ENCODE peak calls at places on chromosomes 12 and 14, in five cellular contexts. G is suprapubic skin, Y is AG09309, U is Caco-2, M is cardiac fibroblast. K is an unnamed sample.
A peak's percentile ranks its signal among the peaks of the same experiment; 100 is the strongest.

GRCh38 chr14:67853748-67854147 is 34.2 kb downstream of the RAD51B start:
- DNase-seq in G (no peak), U (no peak), M (no peak), Y (no peak), K (no peak)

GRCh38 chr12:754871-755562 is 2.6 kb downstream of the WNK1 start:
- DNase-seq in G (no peak), Y (no peak), U (peak; percentile 47), M (peak; percentile 63), K (no peak)

GRCh38 chr14:43022094-43022800 is 1415.6 kb downstream of the LRFN5 start:
- DNase-seq in Y (no peak), M (no peak), G (no peak), U (no peak), K (no peak)

GRCh38 chr14:56202256-56202655 is 84.0 kb downstream of the PELI2 start:
- DNase-seq in G (no peak), M (no peak), Y (no peak), U (no peak), K (no peak)

GRCh38 chr14:79044894-79045624 is 874.9 kb downstream of the NRXN3 start:
- DNase-seq in U (no peak), G (no peak), M (peak; percentile 1), Y (peak; percentile 52), K (no peak)

GRCh38 chr14:37669242-37669641 is 73.8 kb downstream of the TTC6 start:
- DNase-seq in G (no peak), U (no peak), Y (no peak), M (no peak), K (no peak)

GRCh38 chr12:79514730-79515525 is 175.8 kb downstream of the PAWR start:
- DNase-seq in G (no peak), M (peak; percentile 18), U (no peak), Y (no peak), K (no peak)

GRCh38 chr14:66471584-66471983 is 14.6 kb upstream of the CCDC196 start:
- DNase-seq in M (no peak), G (no peak), Y (no peak), U (no peak), K (no peak)

GRCh38 chr14:59278111-59278510 is 89.6 kb downstream of the DAAM1 start:
- DNase-seq in U (no peak), Y (no peak), G (no peak), M (peak; percentile 83), K (no peak)

GRCh38 chr12:132561784-132562156 is 48.6 kb downstream of the LRCOL1 start:
- DNase-seq in U (peak; percentile 58), M (no peak), G (no peak), Y (no peak), K (no peak)

GRCh38 chr12:125606312-125606711 is 541.1 kb downstream of the AACS start:
- DNase-seq in U (no peak), G (no peak), Y (no peak), M (no peak), K (no peak)

GRCh38 chr12:61220337-61220736 is 1039.9 kb upstream of the USP15 start:
- DNase-seq in M (no peak), G (no peak), U (no peak), Y (no peak), K (no peak)

GRCh38 chr12:54977857-54978256 is 6.7 kb downstream of the TESPA1 start:
- DNase-seq in M (no peak), U (no peak), G (no peak), Y (no peak), K (no peak)

GRCh38 chr14:68535404-68536024 is 257.4 kb downstream of the ZFP36L1 start:
- DNase-seq in M (peak; percentile 61), G (no peak), U (no peak), Y (peak; percentile 76), K (no peak)

GRCh38 chr14:76805245-76805644 is 7.4 kb downstream of the ANGEL1 start:
- DNase-seq in G (no peak), U (no peak), M (no peak), Y (no peak), K (no peak)

GRCh38 chr12:111277570-111277969 is 91.3 kb downstream of the PHETA1 start:
- DNase-seq in Y (no peak), M (no peak), G (no peak), U (no peak), K (no peak)

GRCh38 chr12:85998074-85998473 is 124.0 kb downstream of the NTS start:
- DNase-seq in M (no peak), G (no peak), Y (no peak), U (no peak), K (no peak)

GRCh38 chr12:15558915-15559528 is 230.2 kb downstream of the EPS8 start:
- DNase-seq in G (no peak), Y (peak; percentile 87), M (peak; percentile 74), U (no peak), K (no peak)

GRCh38 chr12:52023182-52023975 is 16.6 kb downstream of the TAMALIN start:
- DNase-seq in M (peak; percentile 79), U (peak; percentile 95), G (peak; percentile 94), Y (no peak), K (no peak)

DNA sequence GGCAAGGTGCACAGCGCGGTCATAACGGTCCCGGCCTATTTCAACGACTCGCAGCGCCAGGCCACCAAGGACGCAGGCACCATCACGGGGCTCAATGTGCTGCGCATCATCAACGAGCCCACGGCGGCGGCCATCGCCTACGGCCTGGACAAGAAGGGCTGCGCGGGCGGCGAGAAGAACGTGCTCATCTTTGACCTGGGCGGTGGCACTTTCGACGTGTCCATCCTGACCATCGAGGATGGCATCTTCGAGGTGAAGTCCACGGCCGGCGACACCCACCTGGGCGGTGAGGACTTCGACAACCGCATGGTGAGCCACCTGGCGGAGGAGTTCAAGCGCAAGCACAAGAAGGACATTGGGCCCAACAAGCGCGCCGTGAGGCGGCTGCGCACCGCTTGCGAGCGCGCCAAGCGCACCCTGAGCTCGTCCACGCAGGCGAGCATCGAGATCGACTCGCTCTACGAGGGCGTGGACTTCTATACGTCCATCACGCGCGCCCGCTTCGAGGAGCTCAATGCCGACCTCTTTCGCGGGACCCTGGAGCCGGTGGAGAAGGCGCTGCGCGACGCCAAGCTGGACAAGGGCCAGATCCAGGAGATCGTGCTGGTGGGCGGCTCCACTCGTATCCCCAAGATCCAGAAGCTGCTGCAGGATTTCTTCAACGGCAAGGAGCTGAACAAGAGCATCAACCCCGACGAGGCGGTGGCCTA is 875 bp downstream of the HSPA2 start:
- DNase-seq in Y (no peak), U (no peak), M (no peak), G (peak; percentile 82), K (no peak)
- TF ChIP-seq CTCF in Y (peak; percentile 15), U (no peak), M (no peak), G (no peak), K (no peak)

DNA sequence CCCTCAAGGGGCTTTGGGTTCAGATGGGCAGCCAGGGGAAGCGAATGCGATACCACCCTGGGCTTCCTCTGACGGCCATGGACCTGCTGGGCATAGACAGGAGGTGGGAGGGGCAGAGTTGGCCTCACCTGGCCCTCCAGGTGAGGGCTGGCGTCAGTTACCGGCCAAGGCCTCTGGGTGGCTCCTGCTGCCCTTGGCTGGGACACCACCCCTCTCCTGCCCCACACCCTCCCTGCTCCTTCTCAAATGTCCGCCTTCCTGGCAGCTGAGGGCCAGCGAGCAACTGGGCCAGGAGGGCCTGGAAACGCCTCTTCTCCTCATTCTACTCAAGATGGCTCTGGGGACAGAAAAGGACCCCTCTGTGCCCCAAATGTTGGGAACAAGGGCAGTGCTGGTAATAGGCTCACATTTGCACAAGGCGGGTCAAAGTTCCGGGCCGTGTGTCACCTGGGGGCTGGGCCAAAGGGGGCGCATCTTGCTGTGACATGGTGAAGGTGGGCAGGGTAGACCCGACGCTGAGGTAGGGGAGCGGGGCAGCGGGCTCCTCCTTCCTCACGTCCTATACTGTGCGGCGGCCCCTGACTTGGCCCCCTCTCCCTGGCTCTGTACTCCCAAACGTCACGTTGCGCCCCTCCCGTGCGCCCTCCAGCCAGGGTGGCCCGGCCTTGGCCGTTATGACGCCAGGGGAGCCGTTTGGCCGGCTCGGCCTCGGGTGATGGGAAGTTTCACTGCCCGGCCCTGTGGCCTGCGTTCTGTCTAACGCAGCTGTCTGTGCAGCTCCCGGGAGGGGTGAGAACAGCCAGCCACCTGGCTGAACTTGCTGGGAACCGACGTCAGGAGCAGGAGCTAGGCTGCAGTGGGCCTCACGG is 18.1 kb upstream of the DLK1 start:
- DNase-seq in Y (no peak), M (peak; percentile 66), U (peak; percentile 64), G (no peak), K (no peak)
- H3K4me3 ChIP-seq in Y (no peak overlapping the region), M (no peak overlapping the region), U (no peak overlapping the region), G (no peak overlapping the region), K (no peak overlapping the region)

DNA sequence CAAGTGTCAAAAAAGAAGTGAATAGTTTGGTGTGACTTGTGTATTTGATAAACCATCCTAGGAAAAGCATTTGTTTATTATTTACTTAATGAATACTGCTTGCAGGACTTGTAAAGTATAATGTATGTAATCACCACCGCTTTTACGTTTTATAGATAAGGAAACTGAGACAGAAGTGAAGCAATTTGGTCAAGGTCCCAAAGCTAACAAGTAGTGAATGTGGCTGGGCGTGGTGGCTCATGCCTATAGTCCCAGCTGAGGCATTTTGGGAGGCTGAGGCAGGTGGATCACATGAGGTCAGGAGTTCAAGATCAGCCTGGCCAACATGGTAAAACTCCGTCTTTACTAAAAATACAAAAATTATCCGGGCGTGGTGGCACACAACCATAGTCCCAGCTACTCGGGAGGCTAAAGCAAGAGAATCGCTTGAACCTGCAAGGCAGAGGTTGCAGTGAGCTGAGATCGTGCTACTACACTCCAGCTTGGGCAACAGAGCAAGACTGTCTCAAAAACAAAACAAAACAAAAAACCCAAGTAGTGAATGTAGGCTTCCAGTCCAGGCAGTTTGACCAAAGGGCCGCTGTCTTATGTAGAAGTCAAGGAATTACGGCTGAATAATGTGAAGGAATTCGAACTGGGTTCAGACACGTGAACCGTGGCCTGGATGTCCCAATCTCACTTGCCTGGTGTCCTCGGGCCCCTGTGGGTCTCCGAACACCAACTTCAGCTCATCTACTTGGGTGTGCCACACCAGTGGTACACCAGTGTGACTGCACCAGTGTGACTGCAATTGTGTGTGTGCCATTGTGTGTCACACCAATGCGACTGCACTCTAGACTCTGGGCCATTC is 88.3 kb upstream of the MED13L start:
- DNase-seq in Y (no peak), M (no peak), G (no peak), U (no peak), K (no peak)
- TF ChIP-seq CTCF in Y (no peak), M (no peak), G (no peak), U (no peak), K (no peak)

DNA sequence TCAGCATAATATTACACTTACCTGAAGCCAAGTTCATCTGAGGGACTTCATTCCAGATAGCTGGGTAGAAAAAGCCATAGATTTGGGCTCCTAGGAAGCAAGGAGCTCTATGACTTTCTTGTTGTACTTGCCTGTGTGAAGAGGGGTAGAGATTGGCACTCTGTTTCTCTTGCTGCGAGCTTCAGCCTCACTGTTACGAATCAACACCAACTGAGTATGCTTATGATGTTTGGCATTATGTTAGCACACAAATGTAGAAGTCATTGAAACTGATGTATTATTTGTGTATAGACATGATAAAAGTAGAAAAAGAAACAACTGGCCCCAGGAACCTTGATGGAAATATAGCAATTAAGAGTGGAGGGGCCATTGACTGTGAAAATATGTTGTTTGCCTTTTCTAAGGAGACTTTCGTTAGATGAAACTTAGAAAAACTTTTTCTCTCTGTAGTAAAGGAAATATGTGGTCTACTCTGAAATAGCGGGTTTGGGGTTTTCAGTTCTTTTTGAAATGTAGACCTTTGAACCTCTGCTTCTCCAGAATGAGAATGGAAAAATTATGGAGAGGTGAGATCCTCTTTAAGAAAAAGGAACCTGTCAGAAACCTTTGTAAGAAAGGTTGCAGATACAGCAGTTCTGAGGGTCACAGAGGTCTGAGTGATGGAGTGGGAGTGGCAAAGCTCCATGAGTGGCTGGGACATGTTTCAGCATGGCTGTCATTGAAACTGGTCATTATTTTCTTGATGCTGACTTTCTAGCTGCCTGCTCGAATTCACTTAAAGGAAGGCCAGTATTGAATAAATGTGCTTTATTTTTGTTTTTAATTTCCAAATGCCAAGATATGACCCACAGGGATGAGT is 159.9 kb downstream of the GCH1 start:
- DNase-seq in U (no peak), Y (no peak), M (no peak), G (no peak), K (no peak)
- H3K4me3 ChIP-seq in U (no peak overlapping the region), Y (no peak overlapping the region), M (no peak overlapping the region), G (no peak overlapping the region), K (no peak overlapping the region)

GRCh38 chr12:130013771-130014484 is 110.1 kb upstream of the TMEM132D start:
- DNase-seq in U (peak; percentile 67), M (peak; percentile 14), Y (no peak), G (no peak), K (no peak)
- TF ChIP-seq CTCF in U (peak; percentile 72), M (peak; percentile 59), Y (peak; percentile 65), G (peak; percentile 17), K (peak; percentile 79)